ENCODE peak calls at places on chromosomes 16 and 17, in nine cellular contexts. Y, B, J, A, W, K, Z, H and M are unnamed samples.

GRCh38 chr17:80769936-80770625 is 221.6 kb upstream of the CHMP6 start:
- DNase-seq in Z (no peak), B (no peak), Y (no peak), J (no peak), W (no peak), H (no peak), A (no peak), K (no peak), M (no peak)

GRCh38 chr16:53456625-53457024 is 22.4 kb downstream of the RBL2 start:
- DNase-seq in J (no peak), A (no peak), K (peak), B (peak), W (no peak), H (no peak), Y (no peak), Z (peak), M (no peak)

GRCh38 chr16:72501739-72502653 is 330.0 kb upstream of the PMFBP1 start:
- DNase-seq in Y (peak), A (peak), H (peak), B (peak), J (peak), Z (peak), K (peak), W (peak), M (no peak)

GRCh38 chr16:84284168-84284722 is 10.4 kb upstream of the WFDC1 start:
- DNase-seq in H (no peak), Y (peak), B (no peak), Z (peak), K (no peak), J (no peak), A (peak), W (no peak), M (no peak)

GRCh38 chr16:84239910-84240309 is at the start of gene KCNG4:
- DNase-seq in H (no peak), B (no peak), J (no peak), A (no peak), Z (no peak), Y (no peak), W (no peak), K (no peak), M (no peak)

GRCh38 chr17:28612936-28613872 is 781 bp downstream of the RSKR start:
- DNase-seq in K (peak), Y (peak), J (no peak), H (no peak), Z (peak), B (peak), A (no peak), W (peak), M (no peak)

GRCh38 chr17:38454528-38454927 is 26.3 kb downstream of the ARHGAP23 start:
- DNase-seq in W (no peak), J (no peak), Z (no peak), Y (no peak), A (peak), H (no peak), B (no peak), K (no peak), M (peak)

GRCh38 chr16:81446318-81447275 is 2.0 kb downstream of the CMIP start:
- DNase-seq in K (peak), Z (peak), H (peak), W (peak), A (peak), Y (peak), J (no peak), B (no peak), M (peak)

GRCh38 chr16:31453255-31454204 is 5.8 kb upstream of the ARMC5 start:
- DNase-seq in H (no peak), B (no peak), Z (peak), K (no peak), W (peak), A (peak), Y (no peak), J (no peak), M (no peak)

GRCh38 chr17:3536736-3537135 is 20.9 kb downstream of the TRPV3 start:
- DNase-seq in J (no peak), K (no peak), H (no peak), W (no peak), Y (no peak), Z (no peak), A (no peak), B (no peak), M (no peak)

GRCh38 chr17:40295471-40296457 is 8.1 kb downstream of the CDC6 start:
- DNase-seq in J (no peak), K (no peak), Y (no peak), A (no peak), B (no peak), W (no peak), Z (no peak), H (no peak), M (no peak)

GRCh38 chr17:58693208-58693607 is 806 bp downstream of the RAD51C start:
- DNase-seq in Z (no peak), A (no peak), K (no peak), H (no peak), W (peak), J (no peak), B (no peak), Y (no peak), M (no peak)

GRCh38 chr16:10983175-10983558 is 38.8 kb downstream of the CLEC16A start:
- DNase-seq in J (no peak), K (no peak), A (no peak), H (no peak), W (no peak), Z (no peak), B (no peak), Y (peak), M (no peak)

GRCh38 chr16:30876867-30877266 is 17.0 kb downstream of the BCL7C start:
- DNase-seq in A (no peak), K (no peak), W (no peak), B (no peak), H (no peak), Z (peak), J (no peak), Y (no peak), M (no peak)

GRCh38 chr17:76983075-76983411 is 114.8 kb downstream of the MGAT5B start:
- DNase-seq in K (no peak), A (no peak), B (no peak), H (no peak), Z (no peak), W (no peak), J (no peak), Y (no peak), M (no peak)

GRCh38 chr16:76639685-76640289 is 362.6 kb downstream of the CNTNAP4 start:
- DNase-seq in J (no peak), A (peak), K (no peak), H (no peak), Z (peak), B (no peak), W (peak), Y (peak), M (no peak)

GRCh38 chr17:44987194-44987882 is 19.2 kb upstream of the C1QL1 start:
- DNase-seq in A (no peak), Z (peak), W (no peak), K (no peak), H (peak), B (no peak), J (no peak), Y (no peak), M (no peak)

GRCh38 chr17:80270836-80271235 is 10.2 kb downstream of the RNF213 start:
- DNase-seq in W (no peak), K (peak), A (peak), Z (peak), B (peak), Y (no peak), H (no peak), J (no peak), M (no peak)

GRCh38 chr17:12431188-12431587 is 234.5 kb upstream of the MYOCD start:
- DNase-seq in K (no peak), W (no peak), Y (no peak), Z (no peak), J (no peak), A (no peak), B (no peak), H (no peak), M (no peak)

GRCh38 chr16:477758-478157 is 49.8 kb upstream of the CAPN15 start:
- DNase-seq in Z (no peak), A (no peak), J (no peak), B (no peak), K (no peak), Y (no peak), H (no peak), W (no peak), M (no peak)

GRCh38 chr16:30921748-30922419 is 1.5 kb upstream of the FBXL19 start:
- DNase-seq in Z (peak), J (peak), A (peak), Y (peak), H (peak), W (peak), K (peak), B (peak), M (peak)

GRCh38 chr17:9905902-9906301 is 831 bp upstream of the RCVRN start:
- DNase-seq in A (peak), Y (no peak), W (peak), J (no peak), H (no peak), K (no peak), Z (peak), B (no peak), M (no peak)

GRCh38 chr17:48910370-48910769 is 2.2 kb downstream of the UBE2Z start:
- DNase-seq in Y (no peak), B (no peak), W (no peak), K (no peak), A (no peak), Z (no peak), J (no peak), H (no peak), M (no peak)

GRCh38 chr16:67281536-67282446 is 2.5 kb downstream of the PLEKHG4 start:
- DNase-seq in Z (no peak), K (no peak), A (no peak), Y (no peak), B (no peak), J (no peak), W (no peak), H (no peak), M (no peak)

GRCh38 chr17:32267690-32268205 is 2.1 kb downstream of the RHBDL3 start:
- DNase-seq in Y (no peak), K (no peak), W (no peak), H (no peak), Z (peak), B (no peak), J (no peak), A (no peak), M (no peak)

GRCh38 chr17:43217614-43218087 is 6.0 kb downstream of the TMEM106A start:
- DNase-seq in H (no peak), Y (no peak), Z (no peak), B (no peak), J (no peak), W (no peak), K (no peak), A (no peak), M (no peak)